ENCODE peak calls at places on chromosomes 13 and 19, in four cellular contexts. One of them, this sample, is unnamed. For H3K4me1, the result is how much of the 10 kb centered on the place peaks cover.

GRCh38 chr13:31476266-31476665 is 263.1 kb upstream of the RXFP2 start:
- DNase-seq in PC-3: no peak
- DNase-seq in mucosa of descending colon: no peak
- DNase-seq in trophoblast cell: peak
- DNase-seq in this sample: no peak

GRCh38 chr13:75305057-75305456 is 176.9 kb downstream of the TBC1D4 start:
- DNase-seq in PC-3: no peak
- DNase-seq in mucosa of descending colon: no peak
- DNase-seq in trophoblast cell: no peak
- DNase-seq in this sample: no peak

GRCh38 chr19:17842663-17843313 is 5.0 kb downstream of the JAK3 start:
- DNase-seq in PC-3: no peak
- DNase-seq in mucosa of descending colon: no peak
- DNase-seq in trophoblast cell: no peak
- DNase-seq in this sample: no peak

GRCh38 chr13:89520468-89520867 is 1827.0 kb upstream of the MIR17HG start:
- DNase-seq in PC-3: peak
- DNase-seq in mucosa of descending colon: no peak
- DNase-seq in trophoblast cell: no peak
- DNase-seq in this sample: no peak

GRCh38 chr13:43132228-43132627 is 108.8 kb downstream of the DNAJC15 start:
- DNase-seq in PC-3: peak
- DNase-seq in mucosa of descending colon: no peak
- DNase-seq in trophoblast cell: peak
- DNase-seq in this sample: no peak

GRCh38 chr13:43516401-43516826 is 270.4 kb downstream of the ENOX1 start:
- DNase-seq in PC-3: no peak
- DNase-seq in mucosa of descending colon: no peak
- DNase-seq in trophoblast cell: no peak
- DNase-seq in this sample: no peak

GRCh38 chr19:48424694-48425219 is 21.0 kb upstream of the GRWD1 start:
- DNase-seq in PC-3: peak
- DNase-seq in mucosa of descending colon: no peak
- DNase-seq in trophoblast cell: no peak
- DNase-seq in this sample: no peak

GRCh38 chr13:113586661-113587479 is 2.3 kb downstream of the TFDP1 start:
- DNase-seq in PC-3: no peak
- DNase-seq in mucosa of descending colon: no peak
- DNase-seq in trophoblast cell: no peak
- DNase-seq in this sample: peak

GRCh38 chr13:101785858-101786257 is 333.4 kb downstream of the ITGBL1 start:
- DNase-seq in PC-3: peak
- DNase-seq in mucosa of descending colon: no peak
- DNase-seq in trophoblast cell: no peak
- DNase-seq in this sample: no peak

GRCh38 chr19:30686252-30686762 is 314.1 kb downstream of the ZNF536 start:
- DNase-seq in PC-3: no peak
- DNase-seq in mucosa of descending colon: no peak
- DNase-seq in trophoblast cell: no peak
- DNase-seq in this sample: peak

GRCh38 chr13:38350114-38350617 is 515 bp downstream of the UFM1 start:
- DNase-seq in PC-3: peak
- DNase-seq in mucosa of descending colon: peak
- DNase-seq in trophoblast cell: peak
- DNase-seq in this sample: peak

GRCh38 chr13:77565635-77566034 is 30.1 kb downstream of the SCEL start:
- DNase-seq in PC-3: peak
- DNase-seq in mucosa of descending colon: no peak
- DNase-seq in trophoblast cell: peak
- DNase-seq in this sample: no peak

GRCh38 chr13:39269411-39269810 is 231.2 kb downstream of the NHLRC3 start:
- DNase-seq in PC-3: no peak
- DNase-seq in mucosa of descending colon: no peak
- DNase-seq in trophoblast cell: no peak
- DNase-seq in this sample: no peak

GRCh38 chr19:10356431-10356830 is 17.0 kb upstream of the ICAM3 start:
- DNase-seq in PC-3: no peak
- DNase-seq in mucosa of descending colon: no peak
- DNase-seq in trophoblast cell: no peak
- DNase-seq in this sample: no peak

GRCh38 chr19:46637224-46637623 is 1.2 kb upstream of the GNG8 start:
- DNase-seq in PC-3: no peak
- DNase-seq in mucosa of descending colon: no peak
- DNase-seq in trophoblast cell: no peak
- DNase-seq in this sample: no peak

GRCh38 chr19:46537136-46538097 is 41.8 kb upstream of the PNMA8B start:
- DNase-seq in PC-3: peak
- DNase-seq in mucosa of descending colon: no peak
- DNase-seq in trophoblast cell: peak
- DNase-seq in this sample: no peak

GRCh38 chr13:36341718-36342117 is 4.5 kb downstream of the SPART start:
- DNase-seq in PC-3: peak
- DNase-seq in mucosa of descending colon: no peak
- DNase-seq in trophoblast cell: no peak
- DNase-seq in this sample: no peak

GRCh38 chr13:30142502-30143211 is 164.7 kb downstream of the KATNAL1 start:
- DNase-seq in PC-3: peak
- DNase-seq in mucosa of descending colon: no peak
- DNase-seq in trophoblast cell: peak
- DNase-seq in this sample: no peak

GRCh38 chr13:105971312-105971711 is 564.1 kb downstream of the EFNB2 start:
- DNase-seq in PC-3: no peak
- DNase-seq in mucosa of descending colon: no peak
- DNase-seq in trophoblast cell: no peak
- DNase-seq in this sample: no peak

GRCh38 chr19:49125025-49125731 is 5.8 kb downstream of the PPFIA3 start:
- DNase-seq in PC-3: no peak
- DNase-seq in mucosa of descending colon: peak
- DNase-seq in trophoblast cell: peak
- DNase-seq in this sample: peak

GRCh38 chr13:79647518-79647917 is 166.6 kb downstream of the NDFIP2 start:
- DNase-seq in PC-3: peak
- DNase-seq in mucosa of descending colon: no peak
- DNase-seq in trophoblast cell: no peak
- DNase-seq in this sample: no peak

GRCh38 chr13:51874651-51875050 is 12.9 kb downstream of the CCDC70 start:
- DNase-seq in PC-3: no peak
- DNase-seq in mucosa of descending colon: no peak
- DNase-seq in trophoblast cell: no peak
- DNase-seq in this sample: no peak

GRCh38 chr19:48989701-48990291 is 3.3 kb downstream of the GYS1 start:
- DNase-seq in PC-3: no peak
- DNase-seq in mucosa of descending colon: no peak
- DNase-seq in trophoblast cell: peak
- DNase-seq in this sample: no peak

DNA sequence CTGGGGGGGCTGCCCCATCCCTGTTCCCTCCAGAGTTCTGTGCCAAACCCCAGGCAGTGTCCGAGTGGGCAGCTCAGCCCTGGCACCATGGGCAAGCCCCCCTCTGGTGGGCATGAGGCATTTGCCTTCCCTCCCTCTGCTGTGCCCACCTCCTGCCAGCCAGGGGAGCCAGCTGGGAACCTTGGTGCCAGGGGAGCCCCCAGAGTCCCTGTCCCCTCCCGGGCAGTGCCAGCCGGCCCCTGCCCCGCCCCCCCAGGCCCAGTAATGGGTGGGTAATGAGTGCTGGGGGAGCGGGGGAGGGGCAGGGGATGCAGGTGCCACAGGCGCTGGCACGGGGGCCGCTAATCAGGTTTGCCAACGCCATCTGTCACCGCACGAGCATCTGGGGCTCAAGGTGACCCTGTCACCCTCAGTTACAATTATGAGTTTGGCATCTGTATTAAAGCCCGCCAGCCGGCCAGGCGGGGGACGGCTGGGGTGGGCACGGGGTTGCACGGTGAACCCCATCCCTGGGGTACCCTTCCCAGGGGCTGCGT is 5.9 kb downstream of the DAND5 start:
- DNase-seq in PC-3: no peak
- DNase-seq in mucosa of descending colon: no peak
- DNase-seq in trophoblast cell: no peak
- DNase-seq in this sample: no peak
- H3K4me1 ChIP-seq in PC-3: under half
- H3K4me1 ChIP-seq in mucosa of descending colon: under half
- H3K4me1 ChIP-seq in trophoblast cell: under half
- H3K4me1 ChIP-seq in this sample: under half

GRCh38 chr19:14639536-14640277 is 34.9 kb downstream of the ADGRE3 start:
- DNase-seq in PC-3: no peak
- DNase-seq in mucosa of descending colon: no peak
- DNase-seq in trophoblast cell: no peak
- DNase-seq in this sample: no peak
- H3K4me1 ChIP-seq in PC-3: under half
- H3K4me1 ChIP-seq in mucosa of descending colon: under half
- H3K4me1 ChIP-seq in trophoblast cell: under half
- H3K4me1 ChIP-seq in this sample: under half

GRCh38 chr19:22628401-22628800 is 5.7 kb upstream of the ZNF492 start:
- DNase-seq in PC-3: no peak
- DNase-seq in mucosa of descending colon: no peak
- DNase-seq in trophoblast cell: no peak
- DNase-seq in this sample: no peak
- H3K4me1 ChIP-seq in PC-3: under half
- H3K4me1 ChIP-seq in mucosa of descending colon: under half
- H3K4me1 ChIP-seq in trophoblast cell: under half
- H3K4me1 ChIP-seq in this sample: under half

DNA sequence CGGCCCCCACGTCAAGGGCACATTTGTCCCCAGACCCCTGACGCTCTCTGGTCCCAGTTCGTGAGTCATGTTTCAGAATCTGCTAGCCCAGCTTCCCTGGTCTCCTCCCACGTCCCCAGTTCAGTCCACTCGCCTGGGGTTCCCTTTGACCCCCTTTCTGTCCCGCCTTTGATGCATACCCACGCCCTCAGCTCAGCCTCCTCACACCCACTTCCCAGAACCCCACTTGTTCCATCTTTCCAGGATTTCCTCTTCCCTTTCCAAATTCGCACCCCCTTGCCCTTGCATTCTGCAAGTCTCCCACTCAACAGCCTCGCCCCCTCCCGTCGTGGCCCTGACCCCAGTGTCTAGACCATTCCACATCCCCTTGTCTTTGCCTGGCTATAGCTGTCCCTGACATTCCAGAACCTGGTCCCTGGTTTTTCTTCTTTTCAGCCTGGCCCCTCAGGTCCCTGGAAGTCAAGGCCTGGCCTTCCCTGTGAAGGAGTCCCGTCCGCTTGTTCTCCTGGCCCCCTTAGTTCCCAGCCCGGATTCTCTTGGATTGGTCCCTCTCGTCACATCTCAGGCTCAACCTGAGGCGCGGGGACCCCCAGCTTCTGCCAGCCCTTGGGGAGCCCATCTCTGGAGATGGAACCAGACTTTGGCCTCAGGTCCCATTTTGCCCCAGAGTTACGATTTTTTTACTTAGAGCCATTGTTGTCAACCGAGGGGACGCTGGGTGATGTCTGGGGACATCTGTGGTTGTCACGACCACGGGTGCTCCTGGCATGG is 1.3 kb downstream of the NCLN start:
- DNase-seq in PC-3: peak
- DNase-seq in mucosa of descending colon: no peak
- DNase-seq in trophoblast cell: no peak
- DNase-seq in this sample: peak
- H3K4me1 ChIP-seq in PC-3: under half
- H3K4me1 ChIP-seq in mucosa of descending colon: under half
- H3K4me1 ChIP-seq in trophoblast cell: under half
- H3K4me1 ChIP-seq in this sample: under half

DNA sequence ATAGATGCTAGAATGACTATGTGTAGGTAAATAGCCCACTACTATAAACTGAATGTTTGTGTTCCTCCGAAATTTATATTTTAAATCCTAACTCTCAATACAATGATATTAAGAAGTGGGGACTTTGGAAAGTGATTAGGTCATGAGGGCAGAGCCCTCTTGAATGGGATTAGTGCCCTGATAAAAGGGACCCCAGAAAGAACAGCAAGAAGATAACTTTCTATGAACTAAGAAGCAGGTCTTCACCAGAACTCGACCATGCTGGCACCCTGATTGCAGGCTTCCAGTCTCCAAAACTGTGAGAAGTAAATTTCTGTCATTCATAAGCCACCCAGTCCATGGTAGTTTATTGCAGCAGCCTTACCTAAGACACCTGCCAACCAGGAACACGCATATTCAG is 33.9 kb downstream of the OXGR1 start:
- DNase-seq in PC-3: no peak
- DNase-seq in mucosa of descending colon: no peak
- DNase-seq in trophoblast cell: no peak
- DNase-seq in this sample: no peak
- H3K4me1 ChIP-seq in PC-3: under half
- H3K4me1 ChIP-seq in mucosa of descending colon: under half
- H3K4me1 ChIP-seq in trophoblast cell: under half
- H3K4me1 ChIP-seq in this sample: under half

DNA sequence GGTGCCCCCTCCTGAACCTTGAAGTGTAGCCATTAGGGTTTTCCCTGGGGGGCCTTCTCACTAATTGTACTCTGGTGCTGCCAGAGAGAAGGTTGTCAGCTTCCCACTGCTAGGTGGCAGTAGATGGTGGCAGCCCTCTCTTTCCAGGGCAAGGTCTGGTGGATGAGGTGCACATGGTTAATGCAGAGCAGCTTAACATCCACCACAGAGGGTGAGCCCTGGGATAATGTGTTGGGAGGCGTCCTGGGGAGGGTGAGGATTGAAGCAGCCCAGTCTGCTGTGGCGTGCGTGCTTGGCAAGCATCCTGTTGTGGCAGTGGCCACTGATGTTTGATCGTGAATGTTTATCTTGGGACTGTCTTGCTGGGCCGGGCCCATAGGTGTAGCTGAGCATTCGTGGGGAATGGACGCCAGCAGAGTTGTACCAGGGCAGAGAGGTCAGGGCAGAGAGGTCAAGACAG is 5.8 kb downstream of the EGLN2 start:
- DNase-seq in PC-3: no peak
- DNase-seq in mucosa of descending colon: no peak
- DNase-seq in trophoblast cell: no peak
- DNase-seq in this sample: peak
- H3K4me1 ChIP-seq in PC-3: under half
- H3K4me1 ChIP-seq in mucosa of descending colon: half or more
- H3K4me1 ChIP-seq in trophoblast cell: half or more
- H3K4me1 ChIP-seq in this sample: half or more

This sample was measured in kidney.